ENCODE peak calls at places on chromosome 19, in six cellular contexts. U is hypothalamus; O is K562; V is AG09309; K is stimulated activated CD4-positive, alpha-beta T cell treated with anti-CD3 and anti-CD28 coated beads, Interleukin-15, amount 100 ng/mL, for 24 hours; X is stromal cell of bone marrow. I is an unnamed sample.
A peak's percentile ranks its signal among the peaks of the same experiment; 100 is the strongest.

GRCh38 chr19:8573316-8573715 is 3.9 kb downstream of the MYO1F start:
- DNase-seq in U (no peak), O (no peak), V (no peak), K (no peak), X (no peak), I (no peak)

GRCh38 chr19:13827656-13828055 is 32.4 kb downstream of the ZSWIM4 start:
- DNase-seq in U (no peak), O (no peak), V (no peak), K (no peak), X (no peak), I (no peak)

GRCh38 chr19:12834418-12834943 is at the start of gene RTBDN:
- DNase-seq in U (no peak), O (no peak), V (no peak), K (peak; percentile 24), X (no peak), I (no peak)

GRCh38 chr19:38683393-38684077 is 36.1 kb downstream of the ACTN4 start:
- DNase-seq in U (no peak), O (peak; percentile 75), V (no peak), K (peak; percentile 65), X (peak; percentile 76), I (peak; percentile 45)

GRCh38 chr19:3586124-3586626 is 897 bp downstream of the GIPC3 start:
- DNase-seq in U (no peak), O (peak; percentile 71), V (no peak), K (peak; percentile 54), X (no peak), I (no peak)

GRCh38 chr19:46533085-46534081 is 37.7 kb upstream of the PNMA8B start:
- DNase-seq in U (no peak), O (no peak), V (no peak), K (no peak), X (no peak), I (no peak)

GRCh38 chr19:52935434-52935833 is 12.2 kb upstream of the ZNF888 start:
- DNase-seq in U (no peak), O (no peak), V (peak; percentile 83), K (no peak), X (no peak), I (no peak)

GRCh38 chr19:18304194-18304495 is 18.7 kb downstream of the LSM4 start:
- DNase-seq in U (no peak), O (no peak), V (no peak), K (peak; percentile 58), X (no peak), I (no peak)

GRCh38 chr19:49807174-49807830 is 5.8 kb downstream of the FUZ start:
- DNase-seq in U (no peak), O (no peak), V (no peak), K (no peak), X (no peak), I (no peak)

GRCh38 chr19:30722236-30722635 is 350.1 kb downstream of the ZNF536 start:
- DNase-seq in U (no peak), O (no peak), V (no peak), K (no peak), X (no peak), I (no peak)